ENCODE peak calls at places on chromosome 4, in four cellular contexts. P, G, U and Z are unnamed samples.
A peak's percentile ranks its signal among the peaks of the same experiment; 100 is the strongest.

GRCh38 chr4:145481164-145481941 is at the start of gene SMAD1:
- DNase-seq in P (peak; percentile 6), G (no peak), U (peak; percentile 76), Z (peak; percentile 82)

GRCh38 chr4:53508446-53508845 is 82.8 kb downstream of the LNX1 start:
- DNase-seq in P (peak; percentile 9), G (no peak), U (no peak), Z (peak; percentile 91)

GRCh38 chr4:95248713-95249401 is 299.9 kb downstream of the UNC5C start:
- DNase-seq in P (peak; percentile 48), G (no peak), U (no peak), Z (no peak)

GRCh38 chr4:34193451-34194154 is 2050.7 kb downstream of the ARAP2 start:
- DNase-seq in P (no peak), G (no peak), U (peak; percentile 10), Z (peak; percentile 50)

GRCh38 chr4:147901388-147901787 is 169.5 kb downstream of the ARHGAP10 start:
- DNase-seq in P (no peak), G (no peak), U (no peak), Z (peak; percentile 38)

GRCh38 chr4:108172780-108173598 is 4.3 kb upstream of the LEF1 start:
- DNase-seq in P (peak; percentile 88), G (no peak), U (peak; percentile 37), Z (no peak)

GRCh38 chr4:80101768-80102116 is 28.7 kb upstream of the ANTXR2 start:
- DNase-seq in P (no peak), G (no peak), U (no peak), Z (peak; percentile 69)

GRCh38 chr4:95627709-95628108 is 78.9 kb upstream of the UNC5C start:
- DNase-seq in P (no peak), G (no peak), U (no peak), Z (no peak)

GRCh38 chr4:121758896-121759568 is 5.9 kb downstream of the SMIM43 start:
- DNase-seq in P (no peak), G (no peak), U (no peak), Z (peak; percentile 51)

GRCh38 chr4:22498866-22499265 is 17.0 kb downstream of the ADGRA3 start:
- DNase-seq in P (no peak), G (no peak), U (no peak), Z (no peak)

GRCh38 chr4:8916251-8916913 is 44.7 kb upstream of the HMX1 start:
- DNase-seq in P (no peak), G (no peak), U (no peak), Z (no peak)

GRCh38 chr4:140641789-140642439 is 73.2 kb upstream of the UCP1 start:
- DNase-seq in P (no peak), G (no peak), U (no peak), Z (no peak)

DNA sequence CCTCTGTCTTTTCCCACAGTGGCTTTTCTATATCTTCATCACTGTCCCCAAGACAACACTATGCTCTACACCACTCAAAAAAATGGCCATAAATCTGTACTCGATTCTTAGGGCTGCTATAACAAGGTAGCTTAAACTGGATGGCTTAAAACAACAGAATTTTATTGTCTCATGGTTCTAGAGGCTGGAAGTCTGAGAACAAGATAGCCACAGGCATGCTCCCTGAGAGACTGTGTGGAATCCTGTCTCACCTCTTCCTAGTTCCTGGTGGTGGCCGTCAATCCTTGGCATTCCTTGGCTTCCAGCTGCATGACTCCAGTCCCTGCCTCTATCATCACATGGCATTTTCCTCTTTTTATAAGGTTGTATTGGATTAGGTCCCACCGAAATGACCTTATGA is 70.7 kb upstream of the DCLK2 start:
- DNase-seq in P (no peak), G (no peak), U (no peak), Z (peak; percentile 57)
- TF ChIP-seq FOS in P (no peak), G (no peak), U (no peak), Z (no peak)

GRCh38 chr4:98285676-98286075 is 24.5 kb downstream of the RAP1GDS1 start:
- DNase-seq in P (no peak), G (no peak), U (no peak), Z (no peak)

GRCh38 chr4:98289375-98289774 is 28.2 kb downstream of the RAP1GDS1 start:
- DNase-seq in P (no peak), G (peak; percentile 17), U (no peak), Z (no peak)

GRCh38 chr4:98284640-98285046 is 23.5 kb downstream of the RAP1GDS1 start:
- DNase-seq in P (no peak), G (no peak), U (no peak), Z (peak; percentile 34)

GRCh38 chr4:98287328-98287727 is 26.1 kb downstream of the RAP1GDS1 start:
- DNase-seq in P (no peak), G (no peak), U (no peak), Z (no peak)

DNA sequence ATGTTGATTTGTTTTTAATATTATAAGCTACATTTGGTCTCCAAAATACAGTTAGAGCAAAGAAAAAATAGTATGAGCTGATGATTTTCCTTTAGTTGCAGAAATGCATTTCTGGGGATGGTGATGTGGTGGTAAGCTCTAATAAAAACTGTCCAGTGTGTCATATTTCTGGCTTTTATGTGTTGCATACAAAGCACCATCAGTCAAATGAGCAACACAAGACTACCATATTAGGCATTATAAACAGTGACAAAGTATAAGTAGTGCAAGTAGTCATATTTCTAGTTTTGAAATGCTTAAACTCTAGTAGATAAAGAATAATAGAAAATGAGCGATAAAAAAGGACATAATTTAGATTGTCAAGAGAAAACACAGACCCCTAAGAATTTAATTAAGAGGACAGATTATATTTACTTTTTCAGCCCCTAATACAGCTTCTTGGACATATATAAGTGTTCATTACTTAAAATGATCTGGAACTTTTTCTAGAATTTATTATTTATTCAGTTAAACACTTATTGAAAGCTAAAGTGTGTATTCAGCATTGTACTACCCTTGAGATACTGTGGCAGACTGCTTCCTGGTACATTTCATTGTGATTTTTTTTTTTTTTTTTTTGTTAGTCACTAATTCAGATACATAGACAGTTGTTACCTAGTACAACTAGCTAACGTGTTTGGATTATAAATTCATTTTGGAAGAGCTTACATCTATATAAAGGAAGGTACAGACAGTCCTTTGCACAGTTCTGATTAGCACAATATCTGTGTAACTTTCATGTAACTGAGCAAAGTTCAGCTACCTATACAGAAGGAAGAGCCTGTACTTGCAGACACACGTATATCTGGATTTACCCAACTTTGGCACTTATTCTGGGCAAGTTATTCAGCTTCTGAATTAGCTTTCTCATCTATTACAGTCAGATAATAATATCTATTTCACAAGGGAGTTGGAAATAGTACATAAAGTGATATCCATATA is 22.3 kb downstream of the RAP1GDS1 start:
- DNase-seq in P (no peak), G (no peak), U (no peak), Z (peak; percentile 55)
- TF ChIP-seq FOS in P (no peak), G (no peak), U (no peak), Z (no peak)

GRCh38 chr4:127015616-127016015 is 617.1 kb upstream of the INTU start:
- DNase-seq in P (no peak), G (no peak), U (no peak), Z (no peak)
- TF ChIP-seq FOS in P (no peak), G (no peak), U (no peak), Z (no peak)

DNA sequence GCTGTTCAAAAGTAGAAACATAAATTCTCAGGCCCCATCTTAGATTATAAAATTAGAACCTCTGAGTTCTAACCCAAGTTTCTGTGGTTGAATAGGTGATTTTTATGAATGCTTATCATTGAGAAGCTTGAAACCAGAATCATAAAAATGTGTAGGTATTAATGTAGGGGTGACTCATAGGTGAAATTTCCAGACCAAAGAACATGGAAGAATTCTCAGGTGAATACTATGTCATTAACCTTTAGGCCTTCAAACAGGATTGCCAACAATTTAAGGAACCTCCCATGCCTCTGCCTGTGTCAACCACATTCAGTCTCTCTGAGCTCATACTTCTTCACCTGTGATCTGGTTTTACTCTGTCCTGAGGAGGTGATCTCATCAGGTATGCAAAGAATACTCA is 177.8 kb downstream of the NPFFR2 start:
- DNase-seq in P (no peak), G (no peak), U (no peak), Z (no peak)
- TF ChIP-seq FOS in P (no peak), G (no peak), U (no peak), Z (no peak)

GRCh38 chr4:76582817-76583087 is 147.7 kb downstream of the SHROOM3 start:
- DNase-seq in P (no peak), G (no peak), U (no peak), Z (no peak)

GRCh38 chr4:76588268-76588667 is 153.2 kb downstream of the SHROOM3 start:
- DNase-seq in P (no peak), G (no peak), U (no peak), Z (no peak)

GRCh38 chr4:76584235-76585152 is 149.5 kb downstream of the SHROOM3 start:
- DNase-seq in P (no peak), G (no peak), U (no peak), Z (no peak)

GRCh38 chr4:76585270-76585669 is 150.2 kb downstream of the SHROOM3 start:
- DNase-seq in P (no peak), G (no peak), U (no peak), Z (peak; percentile 77)

DNA sequence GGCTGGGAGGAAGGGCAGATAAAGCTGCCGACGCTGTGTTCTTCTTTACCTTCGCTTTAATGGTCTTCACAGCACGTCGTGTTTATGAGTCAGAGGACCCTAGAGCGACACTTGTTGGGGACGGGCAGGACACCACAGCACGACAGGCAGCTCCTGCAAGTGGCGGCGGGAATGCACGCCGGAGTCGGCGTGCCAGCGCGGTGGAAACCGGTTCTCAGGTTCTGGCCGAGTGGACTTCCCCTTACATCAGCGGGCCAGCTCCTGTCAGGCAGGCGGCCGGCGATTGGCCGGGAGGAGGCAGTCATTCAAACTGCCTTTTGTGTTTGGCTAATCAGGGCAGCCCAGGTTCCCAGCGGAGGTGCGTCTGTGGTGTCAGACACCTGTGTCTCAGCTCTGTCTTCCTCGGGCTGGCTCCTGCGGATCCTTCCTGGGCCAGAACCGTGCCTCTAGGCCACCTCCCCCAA is 150.9 kb downstream of the SHROOM3 start:
- DNase-seq in P (peak; percentile 2), G (no peak), U (peak; percentile 62), Z (no peak)
- TF ChIP-seq FOS in P (no peak), G (no peak), U (no peak), Z (no peak)